ENCODE peak calls at places on chromosomes 12 and 14, in ten cellular contexts. One of them, this sample, is unnamed.

GRCh38 chr12:116123511-116124258 is 153.8 kb downstream of the MED13L start:
- DNase-seq in small intestine: peak
- DNase-seq in left ventricle myocardium superior: peak
- DNase-seq in kidney tubule cell: peak
- DNase-seq in neural progenitor cell: peak
- DNase-seq in sciatic nerve: no peak
- DNase-seq in posterior cingulate gyrus: peak
- DNase-seq in GM23248: peak
- DNase-seq in AG20443: peak
- DNase-seq in pancreas: no peak
- DNase-seq in this sample: no peak

GRCh38 chr12:42568952-42569916 is 20.3 kb downstream of the PRICKLE1 start:
- DNase-seq in small intestine: peak
- DNase-seq in left ventricle myocardium superior: no peak
- DNase-seq in kidney tubule cell: peak
- DNase-seq in neural progenitor cell: peak
- DNase-seq in sciatic nerve: no peak
- DNase-seq in posterior cingulate gyrus: no peak
- DNase-seq in GM23248: peak
- DNase-seq in AG20443: peak
- DNase-seq in pancreas: no peak
- DNase-seq in this sample: no peak

GRCh38 chr12:98405795-98406366 is 109.5 kb upstream of the TMPO start:
- DNase-seq in small intestine: no peak
- DNase-seq in left ventricle myocardium superior: no peak
- DNase-seq in kidney tubule cell: no peak
- DNase-seq in neural progenitor cell: no peak
- DNase-seq in sciatic nerve: no peak
- DNase-seq in posterior cingulate gyrus: no peak
- DNase-seq in GM23248: no peak
- DNase-seq in AG20443: no peak
- DNase-seq in pancreas: no peak
- DNase-seq in this sample: no peak

GRCh38 chr14:56065621-56066295 is 52.5 kb upstream of the PELI2 start:
- DNase-seq in small intestine: peak
- DNase-seq in left ventricle myocardium superior: no peak
- DNase-seq in kidney tubule cell: peak
- DNase-seq in neural progenitor cell: no peak
- DNase-seq in sciatic nerve: no peak
- DNase-seq in posterior cingulate gyrus: no peak
- DNase-seq in GM23248: no peak
- DNase-seq in AG20443: no peak
- DNase-seq in pancreas: no peak
- DNase-seq in this sample: no peak

GRCh38 chr14:61130512-61131260 is 149.6 kb downstream of the SLC38A6 start:
- DNase-seq in small intestine: no peak
- DNase-seq in left ventricle myocardium superior: no peak
- DNase-seq in kidney tubule cell: no peak
- DNase-seq in neural progenitor cell: no peak
- DNase-seq in sciatic nerve: no peak
- DNase-seq in posterior cingulate gyrus: no peak
- DNase-seq in GM23248: no peak
- DNase-seq in AG20443: no peak
- DNase-seq in pancreas: no peak
- DNase-seq in this sample: no peak

GRCh38 chr12:112126916-112127315 is 1.6 kb downstream of the TRAFD1 start:
- DNase-seq in small intestine: peak
- DNase-seq in left ventricle myocardium superior: no peak
- DNase-seq in kidney tubule cell: peak
- DNase-seq in neural progenitor cell: no peak
- DNase-seq in sciatic nerve: no peak
- DNase-seq in posterior cingulate gyrus: no peak
- DNase-seq in GM23248: peak
- DNase-seq in AG20443: no peak
- DNase-seq in pancreas: no peak
- DNase-seq in this sample: no peak

GRCh38 chr12:56980268-56980667 is 22.9 kb upstream of the RDH16 start:
- DNase-seq in small intestine: no peak
- DNase-seq in left ventricle myocardium superior: no peak
- DNase-seq in kidney tubule cell: no peak
- DNase-seq in neural progenitor cell: no peak
- DNase-seq in sciatic nerve: no peak
- DNase-seq in posterior cingulate gyrus: no peak
- DNase-seq in GM23248: no peak
- DNase-seq in AG20443: no peak
- DNase-seq in pancreas: no peak
- DNase-seq in this sample: no peak

GRCh38 chr12:104352106-104352713 is 48.7 kb downstream of the EID3 start:
- DNase-seq in small intestine: peak
- DNase-seq in left ventricle myocardium superior: no peak
- DNase-seq in kidney tubule cell: no peak
- DNase-seq in neural progenitor cell: no peak
- DNase-seq in sciatic nerve: no peak
- DNase-seq in posterior cingulate gyrus: no peak
- DNase-seq in GM23248: peak
- DNase-seq in AG20443: no peak
- DNase-seq in pancreas: no peak
- DNase-seq in this sample: no peak

GRCh38 chr12:108381793-108382436 is 42.8 kb upstream of the CMKLR1 start:
- DNase-seq in small intestine: no peak
- DNase-seq in left ventricle myocardium superior: no peak
- DNase-seq in kidney tubule cell: no peak
- DNase-seq in neural progenitor cell: peak
- DNase-seq in sciatic nerve: no peak
- DNase-seq in posterior cingulate gyrus: no peak
- DNase-seq in GM23248: peak
- DNase-seq in AG20443: no peak
- DNase-seq in pancreas: no peak
- DNase-seq in this sample: no peak

This sample was measured in posterior vena cava.